ENCODE peak calls at places on chromosomes 5 and 9, in four cellular contexts. M, B, J and K are unnamed samples. For H3K4me1, the result is how much of the 10 kb centered on the place peaks cover.

GRCh38 chr5:89200899-89201298 is 317.9 kb upstream of the MEF2C start:
- DNase-seq in M (no peak), J (no peak), B (no peak), K (no peak)

GRCh38 chr5:12592228-12592627 is 688.0 kb upstream of the CTNND2 start:
- DNase-seq in B (no peak), J (no peak), M (no peak), K (no peak)

GRCh38 chr9:124256517-124257069 is 1.2 kb upstream of the NEK6 start:
- DNase-seq in M (peak), B (peak), J (no peak), K (peak)

GRCh38 chr9:87259543-87259942 is 238.1 kb upstream of the DAPK1 start:
- DNase-seq in J (no peak), B (no peak), M (no peak), K (no peak)

GRCh38 chr5:14447958-14448881 is 133.4 kb upstream of the OTULINL start:
- DNase-seq in B (no peak), J (peak), M (no peak), K (no peak)

GRCh38 chr5:91352831-91353695 is 30.1 kb downstream of the ARRDC3 start:
- DNase-seq in B (peak), M (no peak), J (no peak), K (no peak)

GRCh38 chr5:76325876-76326491 is 77.1 kb upstream of the IQGAP2 start:
- DNase-seq in B (no peak), J (no peak), M (no peak), K (no peak)

GRCh38 chr5:68924490-68925145 is 169.2 kb upstream of the SLC30A5 start:
- DNase-seq in M (no peak), J (peak), B (no peak), K (no peak)

GRCh38 chr5:31645420-31646081 is 6.6 kb downstream of the PDZD2 start:
- DNase-seq in J (no peak), M (no peak), B (peak), K (no peak)

GRCh38 chr5:143311428-143311827 is 92.1 kb downstream of the NR3C1 start:
- DNase-seq in M (no peak), B (no peak), J (no peak), K (no peak)

GRCh38 chr9:33676746-33677505 is 118.4 kb upstream of the PRSS3 start:
- DNase-seq in J (peak), B (peak), M (peak), K (peak)

GRCh38 chr9:90307177-90307833 is 335.3 kb downstream of the DIRAS2 start:
- DNase-seq in J (peak), M (no peak), B (peak), K (no peak)

GRCh38 chr5:96714951-96715451 is 52.8 kb downstream of the CAST start:
- DNase-seq in B (peak), M (no peak), J (peak), K (peak)

GRCh38 chr5:65482727-65483473 is 1.2 kb upstream of the ADAMTS6 start:
- DNase-seq in M (no peak), J (peak), B (peak), K (no peak)

GRCh38 chr5:174532453-174533126 is 191.8 kb upstream of the MSX2 start:
- DNase-seq in J (peak), B (peak), M (no peak), K (peak)

GRCh38 chr5:127909078-127909477 is 174.5 kb upstream of the SLC12A2 start:
- DNase-seq in J (peak), B (peak), M (no peak), K (no peak)

GRCh38 chr5:112923988-112924387 is 2.0 kb upstream of the REEP5 start:
- DNase-seq in B (no peak), J (no peak), M (no peak), K (no peak)

DNA sequence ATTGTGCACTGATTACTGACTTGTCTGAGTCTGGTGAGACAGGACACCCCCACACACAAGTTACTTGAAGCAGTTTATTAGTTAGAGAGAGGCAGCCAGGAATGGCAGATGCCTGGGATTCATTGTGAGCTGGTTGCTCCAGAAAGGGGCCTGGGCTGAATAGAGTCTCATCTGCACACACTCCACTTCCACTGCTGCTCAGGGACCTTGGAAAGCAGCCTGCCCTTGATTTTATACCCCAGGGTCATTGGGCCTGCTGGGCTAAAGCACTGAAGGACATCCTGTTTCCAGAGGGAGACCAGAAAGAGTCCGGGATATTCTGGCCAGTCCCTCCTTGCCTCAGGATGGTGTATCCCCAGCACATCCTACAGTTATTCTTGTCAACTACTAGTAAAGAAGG is 47.5 kb downstream of the FBXL7 start:
- DNase-seq in B (no peak), M (no peak), J (no peak), K (no peak)
- H3K4me1 ChIP-seq in B (under half), M (under half), J (under half), K (under half)

DNA sequence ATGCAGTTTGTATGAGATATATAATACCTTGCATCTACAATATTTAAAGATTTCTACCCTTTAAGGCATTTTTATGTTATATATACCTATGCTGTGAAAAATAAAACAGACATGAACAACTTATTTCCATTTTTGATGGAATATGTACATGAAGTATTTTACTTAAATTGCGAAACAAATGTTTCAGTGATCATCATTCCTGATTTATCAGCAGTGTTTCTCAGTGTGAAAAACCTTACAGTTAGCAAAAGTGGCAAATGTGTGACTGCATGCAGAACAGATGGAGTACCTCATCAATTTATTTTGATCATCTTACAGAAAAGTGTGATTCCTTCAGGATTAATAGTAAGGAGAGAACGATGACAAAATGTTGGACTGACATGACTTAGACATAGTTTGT is 43.1 kb downstream of the PRR16 start:
- DNase-seq in B (no peak), J (no peak), M (no peak), K (no peak)
- H3K4me3 ChIP-seq in B (no peak), J (no peak), M (no peak), K (no peak)

GRCh38 chr5:102547161-102547560 is 48.4 kb upstream of the SLCO6A1 start:
- DNase-seq in B (no peak), J (no peak), M (no peak), K (no peak)
- H3K4me1 ChIP-seq in B (under half), J (under half), M (under half), K (under half)

GRCh38 chr5:40915341-40915926 is 6.1 kb downstream of the C7 start:
- DNase-seq in B (no peak), M (no peak), J (no peak), K (no peak)
- H3K4me3 ChIP-seq in B (no peak), M (no peak), J (no peak), K (peak)

GRCh38 chr5:151675956-151676712 is 10.6 kb downstream of the SPARC start:
- DNase-seq in B (no peak), M (no peak), J (no peak), K (no peak)
- H3K4me1 ChIP-seq in B (under half), M (under half), J (under half), K (half or more)

GRCh38 chr9:130927995-130928900 is 10.8 kb downstream of the FIBCD1 start:
- DNase-seq in B (no peak), M (peak), J (peak), K (no peak)
- H3K4me3 ChIP-seq in B (no peak), M (no peak), J (no peak), K (no peak)

DNA sequence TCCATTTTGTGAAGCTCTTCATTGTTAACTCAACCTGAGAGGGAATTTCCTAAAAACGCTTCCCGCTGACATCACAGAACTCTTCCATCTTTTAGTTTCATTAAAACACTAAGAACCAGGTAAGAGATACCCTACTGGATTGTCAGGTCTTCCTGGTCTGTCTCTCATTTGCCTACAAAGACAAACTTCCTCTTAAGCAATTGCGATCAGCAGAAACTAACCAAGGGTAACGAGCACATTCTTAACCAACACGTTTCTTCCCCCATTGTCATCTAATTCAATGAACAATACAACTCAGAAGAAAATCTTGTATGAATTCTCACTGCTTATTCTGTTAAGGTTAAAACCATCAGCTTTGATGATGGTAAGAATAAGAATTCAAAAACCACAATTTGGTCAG is 6.6 kb downstream of the FBXW11 start:
- DNase-seq in J (no peak), M (no peak), B (no peak), K (no peak)
- H3K4me1 ChIP-seq in J (half or more), M (half or more), B (half or more), K (half or more)

GRCh38 chr9:77649109-77649812 is 1.1 kb upstream of the GNA14 start:
- DNase-seq in B (no peak), M (no peak), J (no peak), K (no peak)
- H3K4me3 ChIP-seq in B (peak), M (no peak), J (peak), K (peak)

GRCh38 chr5:55982957-55983381 is 11.8 kb downstream of the IL6ST start:
- DNase-seq in J (peak), M (no peak), B (no peak), K (no peak)

GRCh38 chr5:55988979-55989612 is 5.7 kb downstream of the IL6ST start:
- DNase-seq in M (no peak), J (no peak), B (no peak), K (no peak)

GRCh38 chr5:55986931-55987330 is 7.8 kb downstream of the IL6ST start:
- DNase-seq in J (no peak), M (no peak), B (no peak), K (no peak)

GRCh38 chr5:55985181-55985580 is 9.6 kb downstream of the IL6ST start:
- DNase-seq in J (no peak), M (no peak), B (no peak), K (no peak)

DNA sequence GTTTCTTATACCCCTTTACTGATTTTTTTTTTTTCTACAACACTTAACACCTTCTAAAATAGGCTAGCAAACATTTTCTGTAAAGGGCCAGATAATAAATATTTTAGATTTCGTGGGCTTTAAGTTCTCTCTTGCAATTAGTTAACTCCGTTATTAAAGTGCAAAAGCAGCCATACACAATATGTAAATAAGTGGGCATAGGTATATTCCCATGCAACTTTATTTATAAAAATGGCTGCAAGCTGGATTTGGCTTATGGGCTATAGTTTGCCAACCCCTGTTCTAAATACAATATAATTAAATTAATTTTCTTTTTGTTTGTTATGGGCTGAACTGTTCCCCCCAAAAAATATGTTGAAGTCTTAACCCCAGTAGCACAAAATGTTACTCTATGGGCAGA is 10.8 kb downstream of the IL6ST start:
- DNase-seq in B (no peak), J (no peak), M (no peak), K (no peak)
- H3K4me1 ChIP-seq in B (under half), J (under half), M (under half), K (half or more)